ENCODE peak calls at places on chromosomes 13 and 19, in seven cellular contexts. R, F, U, V, T, M and K are unnamed samples.

GRCh38 chr13:40476175-40476958 is 190.1 kb downstream of the FOXO1 start:
- DNase-seq in R (no peak), F (no peak), U (no peak), V (no peak), T (no peak), M (no peak), K (no peak)

GRCh38 chr19:1073956-1074511 is 7.1 kb downstream of the ARHGAP45 start:
- DNase-seq in R (no peak), F (no peak), U (no peak), V (no peak), T (no peak), M (no peak), K (no peak)

GRCh38 chr19:10916602-10917001 is 11.8 kb downstream of the YIPF2 start:
- DNase-seq in R (no peak), F (no peak), U (no peak), V (no peak), T (no peak), M (no peak), K (no peak)

GRCh38 chr19:45098521-45099464 is 5.8 kb downstream of the PPP1R37 start:
- DNase-seq in R (no peak), F (no peak), U (no peak), V (no peak), T (no peak), M (peak; percentile 35), K (no peak)

GRCh38 chr13:24709186-24709913 is 29.1 kb downstream of the ATP12A start:
- DNase-seq in R (no peak), F (peak; percentile 34), U (no peak), V (peak; percentile 36), T (no peak), M (no peak), K (no peak)

GRCh38 chr19:55070755-55071502 is 4.7 kb upstream of the EPS8L1 start:
- DNase-seq in R (no peak), F (no peak), U (no peak), V (peak; percentile 92), T (peak; percentile 90), M (no peak), K (no peak)

GRCh38 chr19:54470991-54471782 is 1.9 kb downstream of the CDC42EP5 start:
- DNase-seq in R (no peak), F (no peak), U (peak; percentile 55), V (no peak), T (no peak), M (no peak), K (no peak)

GRCh38 chr13:78012046-78012445 is 93.4 kb upstream of the EDNRB start:
- DNase-seq in R (no peak), F (no peak), U (no peak), V (peak; percentile 4), T (no peak), M (no peak), K (no peak)

GRCh38 chr13:39816936-39817335 is 161.5 kb downstream of the COG6 start:
- DNase-seq in R (no peak), F (no peak), U (no peak), V (no peak), T (no peak), M (no peak), K (no peak)

GRCh38 chr19:38290631-38291147 is 13.4 kb upstream of the C19orf33 start:
- DNase-seq in R (peak; percentile 90), F (no peak), U (no peak), V (no peak), T (no peak), M (no peak), K (no peak)

GRCh38 chr19:1373534-1374249 is 10.0 kb upstream of the NDUFS7 start:
- DNase-seq in R (no peak), F (no peak), U (no peak), V (no peak), T (no peak), M (no peak), K (no peak)

GRCh38 chr19:14978377-14978776 is 1.3 kb downstream of the SLC1A6 start:
- DNase-seq in R (no peak), F (no peak), U (no peak), V (no peak), T (no peak), M (no peak), K (no peak)

GRCh38 chr13:104008571-104009435 is 942.6 kb upstream of the SLC10A2 start:
- DNase-seq in R (no peak), F (no peak), U (no peak), V (no peak), T (no peak), M (no peak), K (no peak)

GRCh38 chr13:35784286-35784951 is 307.9 kb upstream of the MAB21L1 start:
- DNase-seq in R (no peak), F (no peak), U (no peak), V (no peak), T (no peak), M (no peak), K (no peak)

GRCh38 chr19:7602935-7603497 is 7.4 kb downstream of the CAMSAP3 start:
- DNase-seq in R (no peak), F (no peak), U (no peak), V (no peak), T (no peak), M (no peak), K (no peak)

GRCh38 chr19:13847033-13847899 is 29.7 kb upstream of the NANOS3 start:
- DNase-seq in R (no peak), F (peak; percentile 82), U (peak; percentile 89), V (peak; percentile 70), T (no peak), M (peak; percentile 95), K (peak; percentile 90)
- TF ChIP-seq CTCF in R (peak; percentile 5), F (peak; percentile 36), U (no peak), V (no peak), T (no peak), M (peak; percentile 57), K (peak; percentile 10)

DNA sequence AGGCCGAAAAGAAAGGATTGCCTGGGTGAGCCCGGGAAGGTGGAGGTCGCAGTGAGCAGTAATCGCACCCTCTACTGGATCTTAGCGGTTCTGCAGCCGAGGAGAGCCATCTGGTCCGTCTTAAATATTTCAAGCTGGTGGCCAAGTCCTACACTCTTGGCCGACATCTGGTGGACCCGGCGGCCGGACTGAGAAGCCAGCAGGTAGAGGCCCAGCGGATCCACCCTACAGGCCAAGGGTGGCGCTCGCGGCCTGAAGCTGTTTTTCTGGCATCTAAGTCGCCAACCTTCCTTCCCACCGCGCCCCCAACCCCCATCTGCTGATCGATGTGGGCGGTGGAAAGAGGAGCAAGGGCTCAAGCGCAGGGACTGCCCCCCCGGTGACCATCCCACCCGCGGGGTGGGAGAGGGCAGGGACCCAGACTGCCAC is 46.5 kb upstream of the ZNF730 start:
- DNase-seq in R (no peak), F (no peak), U (peak; percentile 61), V (no peak), T (no peak), M (peak; percentile 52), K (no peak)
- TF ChIP-seq CTCF in R (peak; percentile 44), F (no peak), U (peak; percentile 20), V (no peak), T (no peak), M (peak; percentile 21), K (no peak)

DNA sequence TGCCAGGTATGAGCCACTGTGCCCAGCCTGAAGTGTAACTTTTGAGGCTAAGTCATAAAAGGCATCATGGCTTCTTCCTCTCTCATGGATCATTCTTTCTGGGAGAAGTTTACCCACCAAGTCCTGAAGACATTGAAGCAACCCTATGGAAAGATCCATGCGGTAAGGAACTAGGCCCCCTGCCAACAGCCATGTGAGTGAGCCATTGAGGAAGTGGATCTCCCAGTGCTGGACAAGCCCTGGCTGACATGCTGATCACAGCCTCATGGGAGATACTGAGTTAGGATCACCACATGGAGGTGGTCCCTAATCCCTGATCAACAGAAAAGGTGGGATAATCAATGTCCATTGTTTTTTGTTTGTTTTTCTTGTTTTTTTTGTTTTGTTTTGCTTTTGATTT is 3.3 kb upstream of the NUDT19 start:
- DNase-seq in R (no peak), F (no peak), U (no peak), V (no peak), T (no peak), M (no peak), K (no peak)
- TF ChIP-seq CTCF in R (no peak), F (no peak), U (no peak), V (no peak), T (no peak), M (no peak), K (no peak)

DNA sequence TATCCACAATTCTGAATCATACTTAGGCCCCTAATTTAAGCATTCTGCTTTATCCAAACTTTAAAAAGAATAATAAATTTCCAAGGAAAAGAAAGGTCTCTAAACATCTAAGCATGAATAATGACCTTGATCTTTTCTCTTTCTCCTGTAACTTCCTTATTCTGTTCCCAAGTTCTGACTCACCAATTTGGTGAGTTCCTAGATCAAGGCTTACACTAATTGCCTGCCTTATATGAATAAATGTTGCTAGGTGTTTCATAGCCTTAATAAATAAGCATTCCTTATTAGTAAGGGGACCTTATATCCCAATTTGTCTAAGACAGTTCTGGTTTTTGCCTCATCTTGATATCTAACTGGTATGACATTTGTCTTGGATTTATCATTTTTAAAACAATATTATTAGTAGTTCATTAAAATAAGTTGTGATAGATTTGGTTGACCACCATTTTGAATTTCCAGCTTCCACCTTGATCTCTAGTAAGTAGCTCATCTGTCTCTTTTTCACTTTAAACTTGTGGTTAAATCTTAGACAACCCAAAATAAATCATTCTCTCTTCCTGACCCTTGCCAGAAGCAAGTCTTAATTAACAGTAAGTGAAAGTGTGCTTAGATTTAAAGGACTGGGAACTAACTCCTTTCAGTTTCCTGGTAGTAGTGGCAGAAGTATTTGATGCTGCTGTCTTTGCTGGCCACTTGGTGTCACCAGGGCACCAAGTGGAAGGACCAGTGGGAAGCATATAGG is 121.2 kb upstream of the MLNR start:
- DNase-seq in R (no peak), F (no peak), U (no peak), V (peak; percentile 27), T (no peak), M (no peak), K (no peak)
- TF ChIP-seq CTCF in R (peak; percentile 35), F (peak; percentile 70), U (no peak), V (peak; percentile 36), T (peak; percentile 45), M (no peak), K (no peak)

GRCh38 chr13:93173656-93174055 is 53.0 kb upstream of the GPC6 start:
- DNase-seq in R (no peak), F (no peak), U (no peak), V (no peak), T (no peak), M (no peak), K (no peak)

GRCh38 chr13:93169980-93170379 is 56.6 kb upstream of the GPC6 start:
- DNase-seq in R (peak; percentile 98), F (no peak), U (no peak), V (no peak), T (no peak), M (no peak), K (no peak)

GRCh38 chr13:93174260-93174659 is 52.3 kb upstream of the GPC6 start:
- DNase-seq in R (no peak), F (no peak), U (no peak), V (no peak), T (no peak), M (no peak), K (no peak)

GRCh38 chr13:93172109-93172508 is 54.5 kb upstream of the GPC6 start:
- DNase-seq in R (no peak), F (no peak), U (peak; percentile 16), V (no peak), T (no peak), M (no peak), K (no peak)
- TF ChIP-seq CTCF in R (peak; percentile 14), F (no peak), U (peak; percentile 45), V (peak; percentile 31), T (no peak), M (no peak), K (peak; percentile 56)